ENCODE peak calls at places on chromosomes 4 and X, in ten cellular contexts. K is SK-N-SH, A is left ventricle myocardium inferior, V is brain microvascular endothelial cell, N is foreskin fibroblast, I is kidney epithelial cell, C is dorsolateral prefrontal cortex, Z is pancreas, U is psoas muscle, G is heart right ventricle. D is an unnamed sample.

GRCh38 chr4:150402968-150403367 is 179.0 kb upstream of the MAB21L2 start:
- DNase-seq in G (peak), U (peak), C (peak), A (peak), K (peak), I (peak), V (no peak), Z (peak), N (no peak), D (no peak)

GRCh38 chrX:155745792-155746191 is 133.0 kb upstream of the TMLHE start:
- DNase-seq in V (no peak), A (no peak), U (no peak), K (no peak), C (no peak), I (peak), N (peak), Z (peak), G (no peak), D (no peak)

GRCh38 chrX:131199086-131199485 is 90.0 kb downstream of the IGSF1 start:
- DNase-seq in V (no peak), Z (no peak), K (no peak), C (no peak), U (no peak), A (no peak), G (no peak), N (no peak), I (no peak), D (no peak)

GRCh38 chrX:103197721-103198306 is 17.1 kb upstream of the BEX4 start:
- DNase-seq in N (peak), U (no peak), G (no peak), K (no peak), C (no peak), I (no peak), V (no peak), A (no peak), Z (no peak), D (no peak)

GRCh38 chr4:107548211-107548905 is 171.7 kb downstream of the PAPSS1 start:
- DNase-seq in G (no peak), V (no peak), Z (no peak), N (peak), I (no peak), C (no peak), A (no peak), U (no peak), K (no peak), D (peak)

GRCh38 chr4:88097301-88097700 is 61.1 kb downstream of the ABCG2 start:
- DNase-seq in U (no peak), I (no peak), C (no peak), N (peak), Z (no peak), A (no peak), G (no peak), K (no peak), V (no peak), D (no peak)

GRCh38 chrX:36986231-36986630 is 21.9 kb upstream of the FAM47C start:
- DNase-seq in Z (no peak), G (no peak), K (peak), C (no peak), U (no peak), V (no peak), N (no peak), A (no peak), I (no peak), D (no peak)

GRCh38 chrX:133570549-133570948 is 155.3 kb upstream of the GPC4 start:
- DNase-seq in K (no peak), Z (no peak), C (no peak), A (no peak), U (no peak), I (no peak), G (no peak), V (no peak), N (peak), D (no peak)

GRCh38 chr4:187321741-187322140 is 598.1 kb upstream of the FAT1 start:
- DNase-seq in G (no peak), Z (no peak), U (no peak), K (no peak), N (no peak), A (no peak), V (peak), I (no peak), C (no peak), D (no peak)
- H3K4me3 ChIP-seq in G (no peak), Z (no peak), U (no peak), K (no peak), N (no peak), A (no peak), V (no peak), I (no peak), C (no peak), D (no peak)

GRCh38 chr4:121011138-121011537 is 61.2 kb downstream of the NDNF start:
- DNase-seq in Z (no peak), N (no peak), U (no peak), C (no peak), K (no peak), G (no peak), V (no peak), A (no peak), I (no peak), D (no peak)

GRCh38 chr4:121018543-121018942 is 53.8 kb downstream of the NDNF start:
- DNase-seq in N (no peak), C (no peak), V (no peak), A (no peak), U (no peak), G (no peak), Z (no peak), I (no peak), K (no peak), D (no peak)

GRCh38 chr4:121011780-121012340 is 60.5 kb downstream of the NDNF start:
- DNase-seq in A (no peak), G (no peak), Z (no peak), I (no peak), V (no peak), N (no peak), K (no peak), U (no peak), C (no peak), D (no peak)

GRCh38 chr4:121016630-121017029 is 55.7 kb downstream of the NDNF start:
- DNase-seq in U (no peak), A (no peak), N (no peak), G (no peak), V (no peak), I (no peak), K (no peak), Z (no peak), C (no peak), D (no peak)
- TF ChIP-seq CTCF in U (no peak), A (no peak), N (no peak), G (no peak), V (no peak), I (no peak), K (no peak), Z (no peak), C (no peak), D (no peak)

DNA sequence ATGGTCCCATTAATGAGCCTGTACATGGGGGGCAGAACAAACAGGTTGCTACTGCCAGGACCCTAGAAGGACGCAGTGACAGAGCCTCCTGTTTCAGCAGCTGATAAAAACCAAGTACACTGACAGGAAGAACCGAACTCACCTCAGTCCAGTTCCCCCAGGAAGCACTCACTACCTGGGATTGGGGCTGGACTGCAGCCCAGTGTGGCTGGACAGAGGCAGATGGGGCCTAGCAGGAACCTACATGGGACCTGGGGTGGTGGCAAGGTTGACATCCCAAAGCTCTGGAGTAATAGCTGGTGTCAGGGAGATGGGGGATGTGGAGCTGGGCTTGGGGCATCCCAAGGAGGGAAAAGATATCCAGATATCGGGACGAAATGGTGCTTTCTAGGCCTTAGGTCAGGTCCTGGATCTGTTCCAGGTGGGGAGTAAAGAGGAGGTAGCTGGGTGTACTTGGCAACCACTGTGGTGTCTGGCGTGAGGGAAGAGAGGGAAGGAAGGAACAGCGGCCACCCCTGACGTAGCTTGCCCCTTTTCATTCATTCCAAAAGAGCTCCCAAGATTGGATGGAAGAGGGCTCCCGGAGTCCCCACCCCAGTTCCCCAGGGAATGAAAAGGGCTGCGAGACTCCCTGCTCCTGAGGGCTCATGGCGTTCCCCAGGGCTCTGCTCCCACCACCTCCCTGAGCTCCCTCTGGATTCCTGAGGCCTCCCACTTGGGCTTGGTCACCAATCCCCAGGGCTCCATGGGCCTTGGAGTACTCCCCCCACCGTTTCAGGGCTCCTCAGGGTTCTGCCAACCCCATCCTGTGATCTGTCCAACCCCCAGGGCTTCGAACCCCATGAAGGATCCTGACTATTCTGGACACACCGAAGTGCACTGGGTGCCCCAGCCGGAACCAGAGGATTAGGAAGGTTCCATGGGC is 4.5 kb downstream of the EMD start:
- DNase-seq in Z (no peak), K (no peak), N (no peak), A (no peak), G (no peak), U (no peak), V (no peak), I (no peak), C (no peak), D (no peak)
- H3K4me3 ChIP-seq in Z (no peak), K (no peak), N (no peak), A (no peak), G (no peak), U (no peak), V (no peak), I (no peak), C (no peak), D (no peak)

GRCh38 chr4:34183916-34184315 is 2060.4 kb downstream of the ARAP2 start:
- DNase-seq in N (peak), C (no peak), K (no peak), Z (no peak), A (no peak), V (no peak), G (no peak), I (no peak), U (no peak), D (no peak)
- TF ChIP-seq CTCF in N (no peak), C (no peak), K (no peak), Z (no peak), A (no peak), V (no peak), G (no peak), I (no peak), U (no peak), D (no peak)

D was measured in epithelial cell of proximal tubule.